ENCODE peak calls at places on chromosomes 5 and 9, in ten cellular contexts. M is activated CD8-positive, alpha-beta memory T cell treated with anti-CD3 and anti-CD28 coated beads for 4 hours; P is T-helper 1 cell; G is naive thymus-derived CD8-positive, alpha-beta T cell; V is NCI-H774; R is activated naive CD4-positive, alpha-beta T cell treated with Interleukin-2 at 50 U/mL for 16 hours; B is iris pigment epithelial cell; I is mammary epithelial cell; N is type B pancreatic cell; H is AG04450. S is an unnamed sample.

GRCh38 chr5:164127527-164127926 is 622.1 kb downstream of the MAT2B start:
- DNase-seq in N (no peak), M (no peak), B (no peak), V (no peak), P (no peak), I (no peak), G (no peak), R (no peak), H (no peak), S (no peak)

GRCh38 chr9:8224381-8224791 is 424.8 kb upstream of the DMAC1 start:
- DNase-seq in B (no peak), H (no peak), N (no peak), V (no peak), P (no peak), M (no peak), R (no peak), I (no peak), G (no peak), S (no peak)

GRCh38 chr9:112867275-112867991 is 23.2 kb downstream of the SLC46A2 start:
- DNase-seq in I (peak; percentile 90), P (no peak), R (peak; percentile 19), M (no peak), B (peak; percentile 83), N (no peak), H (peak; percentile 44), G (no peak), V (no peak), S (no peak)

GRCh38 chr5:135715267-135716050 is 119.0 kb upstream of the SLC25A48 start:
- DNase-seq in N (no peak), V (no peak), G (no peak), B (no peak), I (peak; percentile 47), M (no peak), R (no peak), P (no peak), H (no peak), S (no peak)

GRCh38 chr9:93675336-93676150 is 99.2 kb downstream of the PHF2 start:
- DNase-seq in H (no peak), V (no peak), G (no peak), B (no peak), I (no peak), M (no peak), P (peak; percentile 3), N (peak; percentile 57), R (no peak), S (peak; percentile 83)

GRCh38 chr9:95360866-95361265 is 43.4 kb upstream of the FANCC start:
- DNase-seq in I (no peak), R (no peak), V (no peak), H (no peak), M (no peak), P (no peak), N (no peak), B (no peak), G (no peak), S (no peak)

GRCh38 chr5:95725937-95726810 is 5.0 kb upstream of the RHOBTB3 start:
- DNase-seq in B (peak; percentile 79), H (peak; percentile 18), R (no peak), V (no peak), M (no peak), P (no peak), G (no peak), I (no peak), N (no peak), S (no peak)

GRCh38 chr9:137146527-137146918 is 7.6 kb downstream of the GRIN1 start:
- DNase-seq in B (no peak), V (no peak), H (no peak), R (no peak), P (no peak), M (no peak), I (no peak), G (no peak), N (no peak), S (no peak)

GRCh38 chr9:70367305-70367930 is 47.0 kb downstream of the KLF9 start:
- DNase-seq in P (no peak), B (peak; percentile 16), M (no peak), N (no peak), H (no peak), G (no peak), I (no peak), V (no peak), R (no peak), S (no peak)

GRCh38 chr5:115605436-115605835 is 3.2 kb upstream of the TICAM2 start:
- DNase-seq in H (no peak), N (no peak), M (no peak), P (no peak), G (no peak), B (no peak), I (no peak), R (no peak), V (no peak), S (no peak)

GRCh38 chr5:115417076-115417475 is 120.6 kb upstream of the CCDC112 start:
- DNase-seq in G (no peak), V (no peak), P (no peak), H (no peak), R (no peak), I (no peak), M (no peak), B (no peak), N (no peak), S (no peak)

GRCh38 chr5:148343603-148344230 is 8.4 kb downstream of the SPINK9 start:
- DNase-seq in G (no peak), B (no peak), R (no peak), N (no peak), P (no peak), V (no peak), H (no peak), M (no peak), I (no peak), S (no peak)

GRCh38 chr5:151709109-151709735 is 22.5 kb upstream of the SPARC start:
- DNase-seq in I (no peak), G (no peak), B (no peak), R (no peak), V (no peak), M (no peak), P (no peak), N (no peak), H (no peak), S (no peak)

GRCh38 chr5:51632794-51633193 is 249.5 kb downstream of the ISL1 start:
- DNase-seq in B (no peak), N (no peak), P (no peak), M (no peak), G (no peak), R (no peak), V (no peak), I (no peak), H (no peak), S (no peak)

GRCh38 chr5:133694181-133694831 is 82.0 kb upstream of the FSTL4 start:
- DNase-seq in B (no peak), R (no peak), N (no peak), M (no peak), H (no peak), I (no peak), G (no peak), P (no peak), V (no peak), S (no peak)

GRCh38 chr5:148005788-148006520 is 57.8 kb upstream of the SPINK5 start:
- DNase-seq in H (no peak), P (no peak), M (no peak), B (peak; percentile 10), V (no peak), I (no peak), G (no peak), N (no peak), R (no peak), S (no peak)

GRCh38 chr9:97842960-97843359 is 10.1 kb upstream of the FOXE1 start:
- DNase-seq in V (no peak), R (no peak), H (no peak), G (no peak), B (no peak), I (no peak), M (no peak), P (no peak), N (no peak), S (no peak)

GRCh38 chr5:139177809-139178581 is 20.2 kb downstream of the SIL1 start:
- DNase-seq in M (no peak), N (no peak), H (no peak), R (no peak), G (no peak), I (no peak), P (no peak), B (peak; percentile 22), V (peak; percentile 33), S (no peak)

S was measured in osteocyte.